ENCODE peak calls at places on chromosomes 16 and 17, in five cellular contexts. U, G, N, S and C are unnamed samples.

GRCh38 chr17:45292696-45293412 is 24.0 kb downstream of the MAP3K14 start:
- DNase-seq in U (no peak), G (no peak), N (no peak), S (peak; percentile 63), C (no peak)

GRCh38 chr16:57191056-57191536 is 5.0 kb downstream of the RSPRY1 start:
- DNase-seq in U (no peak), G (peak; percentile 15), N (no peak), S (no peak), C (no peak)

GRCh38 chr17:1367351-1367745 is 32.7 kb downstream of the YWHAE start:
- DNase-seq in U (no peak), G (no peak), N (no peak), S (no peak), C (no peak)

GRCh38 chr16:20726661-20727060 is 15.0 kb downstream of the THUMPD1 start:
- DNase-seq in U (no peak), G (no peak), N (no peak), S (no peak), C (no peak)

GRCh38 chr17:60510723-60511122 is 15.3 kb downstream of the APPBP2 start:
- DNase-seq in U (no peak), G (no peak), N (no peak), S (no peak), C (no peak)

GRCh38 chr17:1710807-1711553 is 803 bp upstream of the TLCD2 start:
- DNase-seq in U (no peak), G (no peak), N (no peak), S (no peak), C (no peak)

GRCh38 chr17:46121841-46122485 is 71.3 kb downstream of the KANSL1 start:
- DNase-seq in U (no peak), G (no peak), N (no peak), S (no peak), C (no peak)

GRCh38 chr16:68995011-68995504 is 110.4 kb upstream of the HAS3 start:
- DNase-seq in U (no peak), G (peak; percentile 69), N (peak; percentile 38), S (no peak), C (peak; percentile 23)

GRCh38 chr17:45833826-45834439 is 10.7 kb upstream of the SPPL2C start:
- DNase-seq in U (no peak), G (no peak), N (peak; percentile 34), S (no peak), C (no peak)

GRCh38 chr17:78422267-78422605 is 43.8 kb downstream of the PGS1 start:
- DNase-seq in U (no peak), G (no peak), N (no peak), S (no peak), C (no peak)

GRCh38 chr16:27363797-27364196 is 38.2 kb upstream of the IL21R start:
- DNase-seq in U (no peak), G (no peak), N (no peak), S (no peak), C (no peak)

GRCh38 chr16:30458561-30459394 is 13.1 kb upstream of the SEPHS2 start:
- DNase-seq in U (no peak), G (no peak), N (no peak), S (peak; percentile 54), C (no peak)

GRCh38 chr16:81612351-81613170 is 166.5 kb upstream of the PLCG2 start:
- DNase-seq in U (no peak), G (no peak), N (no peak), S (no peak), C (no peak)

GRCh38 chr16:31073823-31074072 is 292 bp downstream of the ZNF668 start:
- DNase-seq in U (no peak), G (no peak), N (no peak), S (no peak), C (no peak)

GRCh38 chr16:67150833-67151396 is at the start of gene B3GNT9:
- DNase-seq in U (no peak), G (peak; percentile 43), N (peak; percentile 76), S (peak; percentile 78), C (no peak)

GRCh38 chr17:39666601-39667261 is 1.5 kb upstream of the PNMT start:
- DNase-seq in U (no peak), G (no peak), N (no peak), S (peak; percentile 94), C (no peak)

GRCh38 chr16:2924901-2925820 is 13.4 kb downstream of the FLYWCH1 start:
- DNase-seq in U (no peak), G (no peak), N (no peak), S (no peak), C (no peak)

GRCh38 chr17:60107526-60108257 is 29.0 kb upstream of the HEATR6 start:
- DNase-seq in U (no peak), G (no peak), N (no peak), S (no peak), C (no peak)

GRCh38 chr17:55421179-55421934 is at the start of gene MMD:
- DNase-seq in U (no peak), G (no peak), N (peak; percentile 25), S (peak; percentile 60), C (no peak)

GRCh38 chr16:62240722-62241121 is 204.5 kb upstream of the CDH8 start:
- DNase-seq in U (no peak), G (no peak), N (peak; percentile 15), S (no peak), C (no peak)

GRCh38 chr17:69448431-69449102 is 34.1 kb downstream of the MAP2K6 start:
- DNase-seq in U (no peak), G (no peak), N (no peak), S (peak; percentile 67), C (no peak)

GRCh38 chr16:56743840-56744239 is 13.9 kb downstream of the NUP93 start:
- DNase-seq in U (no peak), G (peak; percentile 61), N (peak; percentile 56), S (peak; percentile 60), C (no peak)

GRCh38 chr17:83133302-83134121 is 54.1 kb downstream of the METRNL start:
- DNase-seq in U (no peak), G (no peak), N (no peak), S (peak; percentile 36), C (no peak)

GRCh38 chr17:9658593-9659211 is 13.4 kb downstream of the USP43 start:
- DNase-seq in U (no peak), G (no peak), N (no peak), S (no peak), C (no peak)

GRCh38 chr16:57478396-57479024 is 7.8 kb downstream of the DOK4 start:
- DNase-seq in U (no peak), G (no peak), N (no peak), S (no peak), C (no peak)

GRCh38 chr16:24119807-24120206 is 136.3 kb upstream of the CACNG3 start:
- DNase-seq in U (no peak), G (no peak), N (no peak), S (no peak), C (no peak)

GRCh38 chr16:72925631-72925979 is 122.3 kb downstream of the ZFHX3 start:
- DNase-seq in U (no peak), G (no peak), N (no peak), S (no peak), C (no peak)

GRCh38 chr17:81309140-81309858 is 14.2 kb upstream of the SLC38A10 start:
- DNase-seq in U (no peak), G (peak; percentile 46), N (peak; percentile 66), S (peak; percentile 96), C (no peak)

GRCh38 chr16:11682655-11683096 is 14.4 kb downstream of the SNN start:
- DNase-seq in U (no peak), G (peak; percentile 92), N (no peak), S (no peak), C (peak; percentile 76)
- H3K4me3 ChIP-seq in U (no peak overlapping the region), G (no peak overlapping the region), N (no peak overlapping the region), S (no peak overlapping the region), C (no peak overlapping the region)

GRCh38 chr17:65553646-65554567 is 7.5 kb downstream of the AXIN2 start:
- DNase-seq in U (no peak), G (no peak), N (no peak), S (no peak), C (no peak)

GRCh38 chr17:65556014-65556909 is 5.2 kb downstream of the AXIN2 start:
- DNase-seq in U (no peak), G (peak; percentile 52), N (peak; percentile 85), S (peak; percentile 92), C (no peak)

GRCh38 chr17:65553009-65553645 is 8.3 kb downstream of the AXIN2 start:
- DNase-seq in U (no peak), G (peak; percentile 28), N (no peak), S (no peak), C (peak; percentile 93)

GRCh38 chr17:65556910-65557348 is 4.5 kb downstream of the AXIN2 start:
- DNase-seq in U (no peak), G (no peak), N (no peak), S (no peak), C (no peak)

DNA sequence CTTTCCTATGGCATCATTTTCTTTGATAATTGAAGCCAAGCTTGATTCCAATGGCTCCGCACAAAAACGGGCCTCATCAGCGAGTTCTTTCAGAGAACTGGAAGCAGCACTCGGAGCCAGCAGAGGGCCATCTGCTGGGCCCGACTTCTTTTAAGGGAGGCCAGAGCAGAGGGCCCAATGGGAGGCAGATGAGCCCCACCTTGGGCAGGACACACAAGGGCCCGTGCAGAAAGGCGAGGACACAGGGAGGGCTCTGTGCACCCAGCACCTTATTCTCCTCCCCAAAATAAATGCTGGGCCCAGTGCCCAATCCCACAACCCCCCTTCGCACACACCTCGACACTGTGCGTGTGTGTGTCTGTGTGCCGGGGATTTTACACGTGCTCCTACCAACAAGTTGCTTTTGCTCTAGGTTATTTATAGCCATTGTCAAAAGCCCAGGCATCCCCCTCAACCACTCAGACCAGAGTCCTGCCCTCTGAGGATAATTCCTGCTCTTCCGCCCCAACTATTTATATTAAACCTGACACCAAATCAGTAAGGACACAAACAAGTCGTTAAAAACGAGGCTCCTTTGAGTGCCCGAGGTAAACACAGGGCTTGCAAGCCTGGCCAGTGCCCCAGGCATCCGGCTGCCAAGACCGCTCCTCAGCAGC is 6.8 kb downstream of the AXIN2 start:
- DNase-seq in U (no peak), G (peak; percentile 3), N (no peak), S (peak; percentile 74), C (no peak)
- TF ChIP-seq CTCF in U (no peak), G (peak; percentile 40), N (no peak), S (peak; percentile 19), C (peak; percentile 39)

DNA sequence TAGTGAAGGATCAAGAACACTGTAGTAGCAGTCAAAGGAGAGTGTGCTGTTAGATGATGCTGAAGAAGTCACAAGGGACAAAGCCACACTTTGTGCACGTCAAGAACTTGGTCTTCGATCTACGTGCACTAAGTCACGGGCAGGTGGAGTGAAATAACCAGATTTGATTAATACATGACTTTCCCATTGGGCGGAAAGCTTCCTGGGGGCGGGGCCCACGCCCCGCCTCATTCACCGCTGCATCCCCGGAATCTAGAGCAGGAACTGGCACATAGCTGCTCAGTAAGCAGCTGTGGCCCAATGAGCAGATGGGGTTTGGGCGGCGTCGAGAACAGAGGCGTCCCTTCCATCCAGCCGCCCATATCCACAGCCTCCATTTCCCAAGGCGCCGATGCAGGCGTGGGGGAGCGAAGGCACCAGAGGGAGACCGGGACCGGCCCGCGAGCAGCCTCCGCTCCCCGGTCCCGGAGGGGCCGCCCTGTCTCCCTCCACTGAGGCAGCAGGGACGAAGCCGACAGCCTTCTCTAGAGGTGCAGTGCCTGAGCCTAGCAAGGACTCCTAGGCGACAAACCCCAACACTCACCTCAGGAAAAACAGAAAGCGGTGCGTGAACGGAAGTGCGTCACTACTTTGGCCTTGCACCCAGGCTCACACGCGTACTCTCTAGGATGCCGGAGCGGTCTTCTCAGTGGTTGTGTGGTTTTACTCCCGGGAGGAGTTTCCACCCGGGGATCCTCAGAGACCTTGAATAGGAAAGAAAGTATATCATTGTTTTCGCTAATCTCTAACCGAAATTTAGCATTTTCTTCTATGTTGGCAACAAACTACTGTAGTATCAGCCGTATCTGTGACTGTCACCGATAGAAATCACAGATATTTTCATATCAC is 4.9 kb downstream of the ZNF19 start:
- DNase-seq in U (peak; percentile 17), G (peak; percentile 92), N (peak; percentile 80), S (peak; percentile 91), C (peak; percentile 87)
- H3K4me3 ChIP-seq in U (peak overlapping the region; percentile 66), G (peak overlapping the region; percentile 89), N (peak overlapping the region; percentile 91), S (peak overlapping the region; percentile 83), C (peak overlapping the region; percentile 60)

GRCh38 chr17:70629902-70630301 is 460.6 kb downstream of the KCNJ2 start:
- DNase-seq in U (no peak), G (no peak), N (peak; percentile 18), S (no peak), C (no peak)
- TF ChIP-seq CTCF in U (no peak), G (peak; percentile 41), N (peak; percentile 54), S (peak; percentile 36), C (peak; percentile 12)